ENCODE peak calls at places on chromosomes 12 and 14, in eight cellular contexts. C is effector memory CD4-positive, alpha-beta T cell; D is activated CD4-positive, alpha-beta T cell treated with anti-CD3 and anti-CD28 coated beads, Interleukin-2, amount 50 U/mL, for 48 hours; S is substantia nigra; Y is activated B cell treated with CpG ODN at 0.5 μM for 24 hours; E is posterior cingulate gyrus; K is left cardiac atrium; O is activated T-cell treated with anti-CD3 and anti-CD28 coated beads, Interleukin-2, amount 50 U/mL, for 1 hour. R is an unnamed sample.

GRCh38 chr14:95741781-95742180 is 27.9 kb upstream of the TCL1A start:
- DNase-seq in C (no peak), D (no peak), S (no peak), Y (no peak), E (no peak), K (no peak), O (no peak), R (no peak)

GRCh38 chr14:58298477-58298879 is at the start of gene ARID4A:
- DNase-seq in C (no peak), D (peak), S (no peak), Y (peak), E (peak), K (peak), O (peak), R (peak)

GRCh38 chr12:46490635-46491034 is 118.1 kb upstream of the SLC38A2 start:
- DNase-seq in C (no peak), D (no peak), S (no peak), Y (no peak), E (no peak), K (no peak), O (no peak), R (no peak)

GRCh38 chr12:112841891-112842290 is 50.3 kb downstream of the RPH3A start:
- DNase-seq in C (no peak), D (no peak), S (no peak), Y (no peak), E (no peak), K (no peak), O (no peak), R (no peak)

GRCh38 chr14:88166616-88167015 is 156.5 kb downstream of the KCNK10 start:
- DNase-seq in C (no peak), D (no peak), S (no peak), Y (no peak), E (no peak), K (no peak), O (no peak), R (no peak)

GRCh38 chr14:61730756-61731373 is 31.4 kb upstream of the SNAPC1 start:
- DNase-seq in C (no peak), D (no peak), S (no peak), Y (no peak), E (no peak), K (no peak), O (no peak), R (no peak)

GRCh38 chr12:47094804-47095203 is 15.0 kb upstream of the AMIGO2 start:
- DNase-seq in C (no peak), D (no peak), S (no peak), Y (no peak), E (no peak), K (no peak), O (no peak), R (no peak)

GRCh38 chr14:77026930-77027537 is 1.5 kb downstream of the IRF2BPL start:
- DNase-seq in C (peak), D (peak), S (no peak), Y (peak), E (peak), K (peak), O (peak), R (peak)

GRCh38 chr14:105746124-105746514 is 219.7 kb downstream of the TMEM121 start:
- DNase-seq in C (no peak), D (no peak), S (no peak), Y (no peak), E (peak), K (no peak), O (no peak), R (no peak)

R was measured in heart right ventricle.